ENCODE peak calls at places on chromosomes 11 and 22, in six cellular contexts. S is PC-3, G is GM12878, F is pancreas, B is left ventricle myocardium inferior, P is SJCRH30. A is an unnamed sample. For H3K4me1 and H3K27me3, the result is how much of the 10 kb centered on the place peaks cover.

GRCh38 chr11:12276356-12276755 is 101.0 kb upstream of the PARVA start:
- DNase-seq in S (no peak), G (no peak), F (peak), B (no peak), P (no peak), A (no peak)

GRCh38 chr22:22761963-22762772 is 117.8 kb downstream of the GGTLC2 start:
- DNase-seq in S (no peak), G (no peak), F (no peak), B (no peak), P (no peak), A (no peak)

GRCh38 chr11:34680918-34681554 is 60.1 kb downstream of the EHF start:
- DNase-seq in S (peak), G (no peak), F (no peak), B (no peak), P (no peak), A (no peak)

GRCh38 chr22:17746916-17747315 is 27.4 kb downstream of the BID start:
- DNase-seq in S (no peak), G (no peak), F (no peak), B (no peak), P (no peak), A (no peak)

GRCh38 chr11:75305993-75306392 is 45.5 kb downstream of the ARRB1 start:
- DNase-seq in S (no peak), G (no peak), F (no peak), B (no peak), P (no peak), A (no peak)

GRCh38 chr11:1005913-1006312 is 30.6 kb downstream of the MUC6 start:
- DNase-seq in S (no peak), G (no peak), F (peak), B (peak), P (no peak), A (no peak)

GRCh38 chr11:5737672-5738071 is 1.4 kb downstream of the OR56B1 start:
- DNase-seq in S (no peak), G (no peak), F (no peak), B (no peak), P (no peak), A (no peak)

GRCh38 chr11:298406-299065 is 790 bp downstream of the IFITM5 start:
- DNase-seq in S (no peak), G (no peak), F (peak), B (peak), P (no peak), A (no peak)

GRCh38 chr11:3195251-3196160 is 23.1 kb downstream of the MRGPRG start:
- DNase-seq in S (no peak), G (no peak), F (peak), B (no peak), P (peak), A (peak)

GRCh38 chr22:24106385-24107381 is 74.6 kb upstream of the SUSD2 start:
- DNase-seq in S (no peak), G (peak), F (no peak), B (peak), P (no peak), A (no peak)

GRCh38 chr11:3221408-3222002 is 2.9 kb upstream of the MRGPRG start:
- DNase-seq in S (no peak), G (no peak), F (no peak), B (no peak), P (no peak), A (no peak)

GRCh38 chr11:62552465-62552782 is 5.8 kb upstream of the AHNAK start:
- DNase-seq in S (peak), G (no peak), F (no peak), B (peak), P (no peak), A (no peak)
- H3K4me1 ChIP-seq in S (half or more), G (half or more), F (half or more), B (half or more), P (half or more), A (under half)

DNA sequence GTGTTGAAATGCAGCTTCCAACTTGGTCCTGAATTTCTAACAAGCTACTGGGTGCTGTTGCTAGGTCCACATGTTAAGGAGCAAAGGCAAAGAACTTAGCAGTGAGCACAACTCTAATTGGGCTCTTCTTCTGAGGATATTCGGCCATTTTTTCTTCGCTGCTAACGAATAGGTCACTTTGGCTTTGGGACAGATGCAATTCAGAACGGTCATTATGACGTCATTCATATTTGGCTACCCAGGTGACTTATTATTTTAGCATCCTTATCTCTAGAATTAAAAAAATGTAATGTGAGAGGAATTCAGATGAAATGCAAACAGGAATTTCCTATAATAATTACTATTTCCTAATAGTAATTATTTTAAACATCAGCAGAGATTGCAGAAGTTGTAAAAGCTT is 13.9 kb downstream of the TMA7B start:
- DNase-seq in S (no peak), G (no peak), F (no peak), B (no peak), P (no peak), A (no peak)
- H3K27me3 ChIP-seq in S (half or more), G (under half), F (under half), B (half or more), P (under half), A (under half)

DNA sequence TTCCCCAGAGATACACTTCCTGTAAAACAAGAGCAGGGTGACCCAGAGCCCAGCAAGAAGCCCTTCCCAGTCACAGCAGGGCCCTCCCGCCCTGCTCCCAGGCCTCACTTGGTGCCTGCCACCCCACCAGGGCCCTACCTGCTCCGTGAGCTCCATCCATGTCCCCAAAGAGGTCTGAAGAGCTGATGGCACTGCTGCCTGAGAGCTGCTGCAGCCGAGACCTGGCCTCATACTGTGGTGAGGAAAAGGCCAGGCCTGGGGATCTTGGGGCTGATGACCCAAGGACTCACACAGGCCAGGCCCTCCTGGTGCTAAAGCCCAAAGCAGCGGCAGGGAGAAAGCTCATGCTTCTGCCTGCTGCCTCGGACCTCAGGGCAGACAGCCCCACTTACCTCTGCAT is 10.3 kb downstream of the ARFGAP2 start:
- DNase-seq in S (no peak), G (no peak), F (no peak), B (no peak), P (no peak), A (no peak)
- H3K4me3 ChIP-seq in S (no peak), G (no peak), F (no peak), B (no peak), P (no peak), A (no peak)

GRCh38 chr11:69297225-69297925 is 3.4 kb downstream of the MYEOV start:
- DNase-seq in S (peak), G (peak), F (peak), B (peak), P (peak), A (peak)

GRCh38 chr11:69300124-69301032 is 6.4 kb downstream of the MYEOV start:
- DNase-seq in S (peak), G (no peak), F (no peak), B (no peak), P (no peak), A (no peak)

GRCh38 chr11:69297926-69298777 is 4.2 kb downstream of the MYEOV start:
- DNase-seq in S (peak), G (peak), F (peak), B (peak), P (peak), A (peak)

GRCh38 chr11:69299572-69299971 is 5.6 kb downstream of the MYEOV start:
- DNase-seq in S (no peak), G (no peak), F (no peak), B (no peak), P (no peak), A (no peak)

DNA sequence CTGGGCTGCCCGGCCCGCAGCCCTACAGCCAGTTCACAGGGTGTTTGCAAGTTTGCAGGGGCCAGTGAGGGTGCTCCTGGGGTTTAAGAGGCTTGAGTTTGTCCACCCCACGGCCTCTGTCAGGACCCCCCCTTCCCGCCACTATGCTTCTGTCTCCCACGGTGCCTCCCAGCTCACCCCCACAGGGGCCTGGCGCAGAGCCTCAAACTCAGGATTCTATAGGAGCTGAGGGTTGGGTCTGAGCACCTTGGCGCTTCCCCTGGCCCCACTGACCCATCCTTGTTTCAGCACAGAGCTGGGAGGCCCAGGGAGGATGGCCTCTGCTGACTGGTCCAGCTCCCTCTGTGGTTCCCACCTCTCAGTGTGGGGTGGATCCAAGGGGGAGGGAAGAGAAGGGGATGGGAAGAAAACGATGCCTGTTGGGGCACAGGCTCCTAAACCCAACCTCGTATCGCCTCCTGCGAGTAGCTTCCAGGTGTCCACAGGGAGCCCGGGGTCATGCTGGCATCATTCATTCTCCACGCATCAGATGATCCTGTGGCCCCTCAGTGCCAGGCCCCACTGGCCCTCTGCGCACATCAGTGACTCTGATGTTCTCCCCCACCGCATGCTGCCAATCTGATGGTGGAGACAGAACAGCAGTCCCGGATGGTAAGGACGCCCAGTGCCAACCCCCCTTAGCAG is 5.0 kb downstream of the MYEOV start:
- DNase-seq in S (peak), G (no peak), F (no peak), B (no peak), P (no peak), A (no peak)
- H3K4me1 ChIP-seq in S (half or more), G (under half), F (under half), B (half or more), P (half or more), A (under half)

A was measured in small intestine.